ENCODE peak calls at places on chromosomes 12 and 14, in seven cellular contexts. K, V, B, W, F, S and T are unnamed samples.

GRCh38 chr14:64507376-64508156 is 3.0 kb downstream of the ZBTB1 start:
- DNase-seq in K (no peak), V (peak; percentile 66), B (no peak), W (no peak), F (no peak), S (no peak), T (no peak)

GRCh38 chr12:93177208-93178153 is 200.2 kb upstream of the NUDT4 start:
- DNase-seq in K (no peak), V (no peak), B (no peak), W (no peak), F (no peak), S (no peak), T (no peak)

GRCh38 chr14:77133718-77134338 is 7.8 kb downstream of the ZDHHC22 start:
- DNase-seq in K (no peak), V (peak; percentile 77), B (peak; percentile 44), W (peak; percentile 37), F (peak; percentile 66), S (peak; percentile 72), T (no peak)

GRCh38 chr12:102816816-102817434 is 100.1 kb downstream of the PAH start:
- DNase-seq in K (no peak), V (peak; percentile 34), B (no peak), W (no peak), F (no peak), S (no peak), T (no peak)

GRCh38 chr12:71162832-71163711 is 5.3 kb upstream of the TSPAN8 start:
- DNase-seq in K (no peak), V (no peak), B (no peak), W (peak; percentile 19), F (no peak), S (no peak), T (no peak)

GRCh38 chr12:46562625-46563228 is 190.2 kb upstream of the SLC38A2 start:
- DNase-seq in K (no peak), V (peak; percentile 93), B (peak; percentile 89), W (peak; percentile 92), F (no peak), S (no peak), T (no peak)

GRCh38 chr12:51419473-51420228 is 5.0 kb upstream of the SLC4A8 start:
- DNase-seq in K (no peak), V (peak; percentile 56), B (no peak), W (no peak), F (no peak), S (no peak), T (no peak)

GRCh38 chr12:45725631-45726593 is 3.6 kb upstream of the ARID2 start:
- DNase-seq in K (no peak), V (peak; percentile 67), B (no peak), W (no peak), F (no peak), S (no peak), T (no peak)

GRCh38 chr12:68271346-68271745 is 17.9 kb upstream of the IL22 start:
- DNase-seq in K (no peak), V (peak; percentile 46), B (no peak), W (no peak), F (no peak), S (no peak), T (no peak)

GRCh38 chr12:95385246-95385645 is 88.7 kb upstream of the METAP2 start:
- DNase-seq in K (no peak), V (peak; percentile 69), B (peak; percentile 48), W (no peak), F (no peak), S (no peak), T (no peak)

GRCh38 chr14:56650977-56651376 is 71.4 kb downstream of the TMEM260 start:
- DNase-seq in K (no peak), V (no peak), B (no peak), W (no peak), F (no peak), S (no peak), T (no peak)

GRCh38 chr14:64795211-64795610 is 84.5 kb downstream of the SPTB start:
- DNase-seq in K (no peak), V (no peak), B (no peak), W (no peak), F (no peak), S (no peak), T (no peak)

GRCh38 chr12:14771651-14772137 is 31.6 kb downstream of the WBP11 start:
- DNase-seq in K (no peak), V (no peak), B (no peak), W (no peak), F (no peak), S (peak; percentile 63), T (no peak)

GRCh38 chr14:88463318-88463717 is 77.9 kb downstream of the SPATA7 start:
- DNase-seq in K (no peak), V (peak; percentile 31), B (no peak), W (no peak), F (no peak), S (no peak), T (no peak)

GRCh38 chr12:76201316-76201715 is 116.8 kb upstream of the NAP1L1 start:
- DNase-seq in K (no peak), V (no peak), B (no peak), W (no peak), F (no peak), S (no peak), T (no peak)

GRCh38 chr14:99672506-99673327 is 11.4 kb upstream of the CYP46A1 start:
- DNase-seq in K (no peak), V (no peak), B (no peak), W (no peak), F (no peak), S (no peak), T (no peak)

GRCh38 chr12:86801439-86801838 is 545.2 kb upstream of the MGAT4C start:
- DNase-seq in K (no peak), V (no peak), B (no peak), W (peak; percentile 9), F (no peak), S (no peak), T (no peak)

GRCh38 chr14:55122441-55122986 is 6.5 kb upstream of the LGALS3 start:
- DNase-seq in K (no peak), V (peak; percentile 57), B (no peak), W (no peak), F (no peak), S (no peak), T (no peak)